ENCODE peak calls at places on chromosome 1, in five cellular contexts. Q, B, Z, R and P are unnamed samples.

GRCh38 chr1:16293568-16293967 is 56.6 kb upstream of the CPLANE2 start:
- DNase-seq in Q (no peak), B (no peak), Z (no peak), R (no peak), P (no peak)

GRCh38 chr1:46718340-46718726 is 581 bp downstream of the EFCAB14 start:
- DNase-seq in Q (no peak), B (no peak), Z (no peak), R (no peak), P (no peak)

GRCh38 chr1:247077768-247078314 is 770 bp downstream of the ZNF670 start:
- DNase-seq in Q (peak; percentile 36), B (no peak), Z (peak; percentile 5), R (no peak), P (no peak)

GRCh38 chr1:15218287-15219279 is 28.4 kb upstream of the FHAD1 start:
- DNase-seq in Q (peak; percentile 88), B (no peak), Z (peak; percentile 56), R (no peak), P (no peak)

GRCh38 chr1:119298687-119299086 is 69.9 kb upstream of the HAO2 start:
- DNase-seq in Q (no peak), B (no peak), Z (peak; percentile 4), R (no peak), P (no peak)

GRCh38 chr1:8075511-8076051 is 49.5 kb upstream of the ERRFI1 start:
- DNase-seq in Q (no peak), B (no peak), Z (peak; percentile 30), R (no peak), P (no peak)

GRCh38 chr1:67689267-67690017 is 4.4 kb downstream of the GADD45A start:
- DNase-seq in Q (no peak), B (no peak), Z (no peak), R (no peak), P (no peak)

GRCh38 chr1:161872506-161872905 is 106.4 kb downstream of the ATF6 start:
- DNase-seq in Q (no peak), B (no peak), Z (peak; percentile 17), R (no peak), P (no peak)

GRCh38 chr1:35573776-35574654 is 901 bp downstream of the TFAP2E start:
- DNase-seq in Q (no peak), B (no peak), Z (no peak), R (no peak), P (no peak)

GRCh38 chr1:153122831-153123421 is 9.6 kb upstream of the SPRR2F start:
- DNase-seq in Q (no peak), B (no peak), Z (no peak), R (no peak), P (no peak)

GRCh38 chr1:33346921-33347649 is 26.2 kb upstream of the A3GALT2 start:
- DNase-seq in Q (peak; percentile 88), B (no peak), Z (peak; percentile 94), R (no peak), P (no peak)

GRCh38 chr1:1306070-1306660 is 1.6 kb downstream of the ACAP3 start:
- DNase-seq in Q (no peak), B (no peak), Z (peak; percentile 27), R (no peak), P (no peak)

GRCh38 chr1:21508580-21509350 is 458 bp upstream of the ALPL start:
- DNase-seq in Q (peak; percentile 80), B (peak; percentile 79), Z (peak; percentile 31), R (no peak), P (peak; percentile 21)

GRCh38 chr1:8728464-8728863 is 89.0 kb downstream of the RERE start:
- DNase-seq in Q (no peak), B (no peak), Z (no peak), R (no peak), P (no peak)

GRCh38 chr1:110538082-110538481 is 19.1 kb upstream of the KCNA10 start:
- DNase-seq in Q (peak; percentile 60), B (no peak), Z (no peak), R (no peak), P (no peak)

DNA sequence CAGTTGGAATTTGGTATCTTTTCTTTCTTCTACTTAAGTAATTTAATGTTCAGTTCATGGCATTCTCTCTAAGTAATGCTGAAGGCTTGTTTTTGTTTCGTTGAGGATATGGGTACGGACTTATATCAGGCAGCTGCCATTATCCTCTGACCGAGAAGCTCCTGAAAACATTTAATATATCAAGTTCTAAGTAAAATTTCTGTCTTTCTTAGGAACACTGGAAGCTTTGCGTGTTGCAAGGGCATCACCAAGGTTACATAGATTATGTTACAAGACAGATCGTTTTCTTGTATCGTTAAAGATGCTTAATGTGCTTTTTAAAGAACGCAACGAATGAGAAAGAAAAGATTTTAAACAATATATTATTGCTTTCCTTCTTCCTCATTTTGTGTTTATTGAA is 1.0 kb upstream of the GALNT2 start:
- DNase-seq in Q (peak; percentile 30), B (no peak), Z (no peak), R (no peak), P (no peak)
- H3K27ac ChIP-seq in Q (peak overlapping the region; percentile 79), B (peak overlapping the region; percentile 78), Z (no peak overlapping the region), R (peak overlapping the region; percentile 96), P (peak overlapping the region; percentile 73)

DNA sequence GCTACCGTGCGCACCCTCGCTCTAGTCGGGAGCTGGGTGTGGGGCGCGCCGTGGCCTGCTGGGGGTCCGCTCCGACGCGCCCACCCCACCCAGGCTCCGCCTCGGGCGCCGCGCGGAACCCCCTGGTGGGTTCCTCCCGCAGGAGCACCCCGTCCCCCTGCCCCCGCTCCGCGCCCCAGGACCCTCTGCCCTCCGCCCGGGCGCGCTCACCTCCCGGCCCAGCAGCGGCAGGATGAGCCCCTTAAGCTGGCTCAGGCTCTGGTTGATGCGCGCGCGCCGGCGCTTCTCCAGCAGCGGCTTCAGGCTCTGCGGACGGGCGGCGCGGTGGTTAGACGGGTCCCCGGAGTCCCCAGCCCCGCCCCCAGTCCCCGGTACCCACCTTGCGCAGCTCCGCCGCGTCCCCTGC is 319 bp downstream of the HES2 start:
- DNase-seq in Q (no peak), B (no peak), Z (no peak), R (no peak), P (no peak)
- H3K4me3 ChIP-seq in Q (peak overlapping the region; percentile 50), B (peak overlapping the region; percentile 19), Z (no peak overlapping the region), R (peak overlapping the region; percentile 50), P (no peak overlapping the region)

DNA sequence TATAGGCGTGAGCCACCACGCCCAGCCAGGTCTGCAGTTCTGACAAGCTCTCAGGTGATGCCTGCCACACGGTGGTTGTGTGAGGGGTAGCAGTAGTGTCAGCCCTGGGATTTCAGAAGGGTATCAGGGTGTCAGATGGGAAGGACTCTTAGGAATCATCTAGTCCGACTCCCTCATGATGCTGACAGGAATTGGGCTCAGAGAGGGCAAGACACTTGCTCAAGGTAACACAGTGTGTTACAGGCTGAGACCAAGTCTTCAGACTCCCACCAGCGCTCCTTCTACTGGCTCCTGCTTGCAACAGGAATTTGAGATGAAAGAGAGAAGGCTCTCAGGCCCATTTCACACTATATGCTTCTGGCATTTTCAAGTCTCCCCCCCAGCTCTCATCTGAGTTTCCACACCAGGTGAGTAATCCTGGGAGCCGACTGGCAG is 6.9 kb downstream of the HTR1D start:
- DNase-seq in Q (no peak), B (no peak), Z (no peak), R (no peak), P (no peak)
- TF ChIP-seq CTCF in Q (no peak), B (no peak), Z (no peak), R (no peak), P (no peak)

GRCh38 chr1:151069103-151069486 is 1.5 kb upstream of the GABPB2 start:
- DNase-seq in Q (no peak), B (no peak), Z (no peak), R (no peak), P (no peak)
- H3K27ac ChIP-seq in Q (no peak overlapping the region), B (peak overlapping the region; percentile 100), Z (no peak overlapping the region), R (peak overlapping the region; percentile 95), P (peak overlapping the region; percentile 99)

DNA sequence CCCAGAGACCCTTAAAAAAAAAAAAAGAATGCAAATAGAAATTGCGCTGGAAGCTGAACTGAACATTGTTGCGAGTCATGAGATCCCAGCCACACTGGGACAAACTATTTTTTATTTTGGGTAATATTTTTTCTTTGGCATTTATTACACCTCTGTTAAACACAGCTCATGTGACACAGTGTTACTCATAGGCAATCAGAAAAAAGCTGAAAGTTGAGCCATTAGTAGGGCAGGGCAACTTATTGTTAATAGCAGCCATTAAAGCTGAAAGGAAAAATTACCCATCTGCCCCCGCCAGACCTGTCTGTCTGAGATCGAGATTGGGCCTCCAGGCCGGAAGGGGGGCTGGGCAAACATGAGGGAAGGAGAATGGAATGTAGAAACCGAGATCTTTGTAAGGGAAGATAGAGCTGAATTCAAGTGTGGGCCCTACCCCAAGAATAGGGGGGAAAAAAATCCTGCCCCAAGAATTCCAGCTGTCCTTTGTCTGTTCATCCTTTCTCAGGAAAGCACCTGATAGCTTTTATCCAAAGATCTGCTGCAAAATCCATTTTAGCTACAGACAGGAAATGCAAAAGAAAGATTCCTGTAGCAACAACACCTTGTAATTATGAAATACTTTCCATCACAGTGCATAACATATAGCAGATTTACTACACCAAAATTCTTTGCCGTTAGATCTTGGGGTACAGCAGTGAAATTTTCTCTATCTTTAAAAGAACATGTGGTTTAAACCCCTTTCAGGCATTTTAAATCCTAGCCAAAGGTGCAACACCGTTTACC is 212.8 kb downstream of the PBX1 start:
- DNase-seq in Q (peak; percentile 68), B (no peak), Z (peak; percentile 73), R (no peak), P (no peak)
- H3K4me3 ChIP-seq in Q (no peak overlapping the region), B (no peak overlapping the region), Z (no peak overlapping the region), R (no peak overlapping the region), P (no peak overlapping the region)

GRCh38 chr1:77416692-77417450 is 135.1 kb downstream of the AK5 start:
- DNase-seq in Q (no peak), B (no peak), Z (peak; percentile 34), R (no peak), P (no peak)
- TF ChIP-seq CTCF in Q (no peak), B (no peak), Z (peak; percentile 35), R (no peak), P (no peak)

DNA sequence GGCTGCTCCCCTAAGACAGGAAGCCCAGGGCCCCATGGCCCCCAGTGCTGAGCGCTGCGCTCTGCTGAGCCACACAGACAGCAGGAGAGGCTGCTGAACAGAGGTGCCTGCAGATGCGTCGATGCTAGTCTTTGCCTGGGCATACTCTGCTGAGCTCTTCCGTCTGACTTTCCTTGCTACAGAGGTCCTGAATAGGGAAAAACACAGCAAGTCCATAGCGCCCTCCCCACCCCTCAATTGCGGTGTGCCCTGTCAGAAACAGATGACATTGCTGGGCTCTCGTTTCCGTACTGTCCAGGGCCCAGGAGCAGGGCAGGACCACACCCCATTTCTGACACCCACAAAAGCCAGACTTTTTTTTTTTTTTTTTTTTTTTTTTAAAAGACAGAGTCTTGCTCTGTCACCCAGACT is 252.5 kb downstream of the SDCCAG8 start:
- DNase-seq in Q (no peak), B (no peak), Z (no peak), R (no peak), P (no peak)
- H3K27ac ChIP-seq in Q (no peak overlapping the region), B (no peak overlapping the region), Z (no peak overlapping the region), R (no peak overlapping the region), P (no peak overlapping the region)

GRCh38 chr1:227654858-227655752 is 80.0 kb downstream of the JMJD4 start:
- DNase-seq in Q (no peak), B (no peak), Z (no peak), R (no peak), P (no peak)

GRCh38 chr1:227654431-227654830 is 80.7 kb downstream of the JMJD4 start:
- DNase-seq in Q (no peak), B (no peak), Z (no peak), R (no peak), P (no peak)
- H3K4me3 ChIP-seq in Q (no peak overlapping the region), B (no peak overlapping the region), Z (no peak overlapping the region), R (no peak overlapping the region), P (no peak overlapping the region)